ENCODE peak calls at places on chromosomes 13 and 19, in six cellular contexts. C is thoracic aorta; R is stimulated activated CD4-positive, alpha-beta T cell treated with anti-CD3 and anti-CD28 coated beads, Interleukin-4, amount 100 ng/mL, for 1 hour; G is activated CD4-positive, alpha-beta T cell treated with anti-CD3 and anti-CD28 coated beads, Interleukin-2, amount 50 U/mL, for 48 hours; B is NCI-H774; M is cardiac fibroblast. T is an unnamed sample.

GRCh38 chr13:91135949-91136348 is 211.5 kb upstream of the MIR17HG start:
- DNase-seq in G (no peak), M (no peak), B (no peak), C (no peak), R (no peak), T (no peak)

GRCh38 chr19:32017341-32017948 is 328.0 kb upstream of the ZNF507 start:
- DNase-seq in C (no peak), B (no peak), R (no peak), M (no peak), G (no peak), T (no peak)

GRCh38 chr19:42191855-42192254 is 25.6 kb downstream of the DEDD2 start:
- DNase-seq in G (peak), B (peak), M (peak), C (no peak), R (no peak), T (peak)

GRCh38 chr13:51283361-51283760 is 56.1 kb upstream of the SERPINE3 start:
- DNase-seq in M (peak), C (no peak), B (no peak), R (no peak), G (no peak), T (no peak)

GRCh38 chr13:85729296-85729695 is 69.9 kb downstream of the SLITRK6 start:
- DNase-seq in R (no peak), M (peak), G (no peak), B (no peak), C (no peak), T (no peak)

GRCh38 chr19:29665215-29665825 is at the start of gene PLEKHF1:
- DNase-seq in R (peak), B (peak), C (peak), M (peak), G (peak), T (no peak)

GRCh38 chr13:114151565-114152284 is 19.3 kb upstream of the RASA3 start:
- DNase-seq in C (no peak), G (peak), R (peak), B (peak), M (no peak), T (no peak)

GRCh38 chr19:35123573-35123972 is 8.0 kb downstream of the FXYD3 start:
- DNase-seq in M (peak), G (no peak), R (no peak), B (no peak), C (peak), T (no peak)

GRCh38 chr13:72029981-72030380 is 163.0 kb upstream of the DACH1 start:
- DNase-seq in G (no peak), M (no peak), C (no peak), B (no peak), R (no peak), T (no peak)

GRCh38 chr19:39052846-39053245 is 20.5 kb upstream of the FBXO27 start:
- DNase-seq in R (no peak), M (no peak), B (no peak), G (no peak), C (no peak), T (no peak)

GRCh38 chr13:32381539-32381938 is 46.4 kb downstream of the N4BP2L1 start:
- DNase-seq in B (no peak), R (no peak), G (no peak), M (peak), C (no peak), T (peak)

GRCh38 chr19:345320-345879 is 804 bp upstream of the MIER2 start:
- DNase-seq in R (no peak), B (no peak), G (no peak), C (no peak), M (no peak), T (no peak)

GRCh38 chr19:29326849-29327840 is 114.2 kb upstream of the UQCRFS1 start:
- DNase-seq in B (no peak), M (no peak), G (no peak), C (no peak), R (no peak), T (no peak)

GRCh38 chr13:97946951-97947588 is 6.4 kb upstream of the IPO5 start:
- DNase-seq in C (no peak), G (no peak), B (no peak), M (peak), R (no peak), T (peak)

GRCh38 chr13:95842898-95843297 is 166.0 kb downstream of the DNAJC3 start:
- DNase-seq in B (no peak), R (no peak), M (no peak), C (no peak), G (no peak), T (no peak)

GRCh38 chr19:53158119-53158656 is 665 bp downstream of the ZNF347 start:
- DNase-seq in R (peak), B (no peak), G (peak), C (no peak), M (peak), T (no peak)

GRCh38 chr13:114196629-114197028 is 17.6 kb downstream of the CFAP97D2 start:
- DNase-seq in B (no peak), M (no peak), G (no peak), C (no peak), R (no peak), T (no peak)

GRCh38 chr19:48826606-48827020 is 9.7 kb downstream of the HSD17B14 start:
- DNase-seq in G (no peak), B (no peak), R (no peak), M (no peak), C (no peak), T (no peak)

GRCh38 chr13:31012285-31013024 is 80.0 kb downstream of the TEX26 start:
- DNase-seq in C (no peak), R (no peak), M (peak), B (no peak), G (no peak), T (peak)

GRCh38 chr19:38490861-38491260 is 57.4 kb downstream of the RYR1 start:
- DNase-seq in C (no peak), M (no peak), R (no peak), B (no peak), G (no peak), T (no peak)

GRCh38 chr13:45055198-45055901 is 65.0 kb upstream of the GTF2F2 start:
- DNase-seq in R (peak), M (peak), B (no peak), C (no peak), G (peak), T (peak)

GRCh38 chr19:6801397-6802086 is 29.0 kb downstream of the VAV1 start:
- DNase-seq in R (peak), M (peak), G (peak), B (peak), C (no peak), T (no peak)

GRCh38 chr13:102812616-102813287 is 13.8 kb downstream of the BIVM start:
- DNase-seq in C (no peak), G (no peak), R (no peak), M (peak), B (no peak), T (no peak)

GRCh38 chr13:96082640-96083039 is 7.3 kb upstream of the HS6ST3 start:
- DNase-seq in G (no peak), B (no peak), R (no peak), M (peak), C (no peak), T (no peak)

GRCh38 chr19:40799558-40800338 is 757 bp downstream of the EGLN2 start:
- DNase-seq in R (no peak), G (peak), M (no peak), B (no peak), C (no peak), T (no peak)

GRCh38 chr13:106562301-106562700 is 5.6 kb downstream of the ARGLU1 start:
- DNase-seq in R (no peak), G (no peak), B (no peak), M (no peak), C (no peak), T (no peak)

GRCh38 chr13:53368948-53369347 is 340.3 kb downstream of the OLFM4 start:
- DNase-seq in G (no peak), R (no peak), C (no peak), M (no peak), B (no peak), T (no peak)